ENCODE peak calls at places on chromosomes 5 and 9, in six cellular contexts. H is spleen, W is HCT116, C is body of pancreas, U is tibial nerve, E is transverse colon. P is an unnamed sample.

GRCh38 chr9:32525506-32525905 is 490 bp downstream of the RIGI start:
- DNase-seq in C (peak; percentile 10), E (no peak), W (no peak), U (no peak), H (no peak), P (no peak)

GRCh38 chr5:32842798-32843531 is 131.8 kb downstream of the NPR3 start:
- DNase-seq in W (no peak), U (no peak), C (no peak), E (peak; percentile 71), H (no peak), P (peak; percentile 33)

GRCh38 chr9:83307051-83307724 is 231.0 kb downstream of the FRMD3 start:
- DNase-seq in C (no peak), U (no peak), E (no peak), H (no peak), W (no peak), P (no peak)

GRCh38 chr9:80410106-80410505 is 838.3 kb downstream of the TLE4 start:
- DNase-seq in C (peak; percentile 20), U (no peak), H (no peak), E (no peak), W (no peak), P (peak; percentile 80)

GRCh38 chr9:77251050-77251449 is 73.7 kb downstream of the VPS13A start:
- DNase-seq in E (no peak), W (no peak), U (no peak), H (no peak), C (no peak), P (no peak)

GRCh38 chr5:178115136-178115834 is 2.0 kb downstream of the N4BP3 start:
- DNase-seq in E (no peak), H (no peak), W (no peak), C (no peak), U (no peak), P (no peak)

GRCh38 chr9:69168709-69169217 is 5.3 kb upstream of the TJP2 start:
- DNase-seq in C (peak; percentile 49), H (peak; percentile 76), U (no peak), E (peak; percentile 58), W (no peak), P (peak; percentile 81)

GRCh38 chr9:126275386-126276001 is 51.1 kb upstream of the MVB12B start:
- DNase-seq in W (no peak), C (peak; percentile 9), U (no peak), H (no peak), E (no peak), P (peak; percentile 14)

GRCh38 chr9:82546131-82546530 is 516.8 kb downstream of the RASEF start:
- DNase-seq in C (no peak), H (no peak), E (no peak), U (no peak), W (no peak), P (no peak)

GRCh38 chr5:92923885-92924284 is 657.1 kb downstream of the NR2F1-AS1 start:
- DNase-seq in C (no peak), W (no peak), H (no peak), E (no peak), U (no peak), P (no peak)

GRCh38 chr5:61637566-61637965 is 305.5 kb downstream of the ZSWIM6 start:
- DNase-seq in U (no peak), E (no peak), C (no peak), W (no peak), H (no peak), P (no peak)

GRCh38 chr5:140351609-140352334 is 5.4 kb upstream of the HBEGF start:
- DNase-seq in W (peak; percentile 61), E (peak; percentile 46), C (peak; percentile 76), U (no peak), H (no peak), P (peak; percentile 27)

GRCh38 chr9:98109052-98109451 is 10.0 kb downstream of the TRIM14 start:
- DNase-seq in H (peak; percentile 76), U (no peak), E (no peak), W (no peak), C (no peak), P (no peak)

GRCh38 chr5:31854181-31854624 is 215.3 kb downstream of the PDZD2 start:
- DNase-seq in W (no peak), H (no peak), E (no peak), C (peak; percentile 13), U (no peak), P (peak; percentile 5)

GRCh38 chr9:82206946-82207345 is 218.4 kb downstream of the SPATA31D1 start:
- DNase-seq in H (no peak), U (no peak), C (no peak), W (no peak), E (no peak), P (no peak)

GRCh38 chr5:63053019-63053638 is 474.5 kb downstream of the LRRC70 start:
- DNase-seq in U (no peak), C (peak; percentile 86), W (no peak), H (no peak), E (no peak), P (peak; percentile 32)

GRCh38 chr9:134535171-134535570 is 106.4 kb upstream of the COL5A1 start:
- DNase-seq in E (no peak), U (no peak), H (peak; percentile 27), C (no peak), W (no peak), P (no peak)

GRCh38 chr9:4020747-4021296 is 279.0 kb downstream of the GLIS3 start:
- DNase-seq in C (no peak), U (no peak), E (no peak), H (no peak), W (no peak), P (no peak)

GRCh38 chr5:149702953-149703646 is 27.0 kb upstream of the PPARGC1B start:
- DNase-seq in W (no peak), U (no peak), C (no peak), H (no peak), E (no peak), P (no peak)

GRCh38 chr9:131824175-131824594 is 84.3 kb upstream of the RAPGEF1 start:
- DNase-seq in C (no peak), U (no peak), H (no peak), E (no peak), W (no peak), P (no peak)
- H3K27me3 ChIP-seq in C (no peaks in the 10 kb centered on the region), U (no peaks in the 10 kb centered on the region), H (peaks cover 56% of the 10 kb centered on the region), E (peaks cover 23% of the 10 kb centered on the region), W (no peaks in the 10 kb centered on the region), P (no peaks in the 10 kb centered on the region)

GRCh38 chr5:95743248-95743647 is 12.1 kb downstream of the RHOBTB3 start:
- DNase-seq in W (no peak), U (no peak), H (no peak), C (no peak), E (no peak), P (no peak)
- TF ChIP-seq POLR2A in W (no peak), U (no peak), H (no peak), C (no peak), E (no peak), P (no peak)

GRCh38 chr9:95450171-95451107 is 66.3 kb downstream of the PTCH1 start:
- DNase-seq in U (no peak), W (no peak), H (no peak), E (no peak), C (no peak), P (no peak)
- H3K4me3 ChIP-seq in U (no peak overlapping the region), W (no peak overlapping the region), H (no peak overlapping the region), E (no peak overlapping the region), C (no peak overlapping the region), P (no peak overlapping the region)

GRCh38 chr5:136132087-136132486 is 558 bp upstream of the SMAD5 start:
- DNase-seq in H (peak; percentile 78), W (no peak), E (peak; percentile 23), U (no peak), C (no peak), P (peak; percentile 20)
- H3K27me3 ChIP-seq in H (no peaks in the 10 kb centered on the region), W (peaks cover 7% of the 10 kb centered on the region), E (no peaks in the 10 kb centered on the region), U (no peaks in the 10 kb centered on the region), C (no peaks in the 10 kb centered on the region), P (no peaks in the 10 kb centered on the region)

GRCh38 chr9:124134526-124134925 is 123.0 kb downstream of the LHX2 start:
- DNase-seq in U (no peak), E (no peak), W (no peak), H (no peak), C (no peak), P (no peak)
- TF ChIP-seq POLR2A in U (no peak), E (no peak), W (no peak), H (no peak), C (no peak), P (no peak)

GRCh38 chr5:154474267-154474956 is 3.6 kb downstream of the HAND1 start:
- DNase-seq in U (no peak), W (no peak), H (no peak), E (no peak), C (no peak), P (no peak)

GRCh38 chr5:154474957-154475334 is 3.1 kb downstream of the HAND1 start:
- DNase-seq in E (no peak), U (no peak), H (no peak), W (no peak), C (no peak), P (no peak)

GRCh38 chr5:154476343-154477213 is 1.4 kb downstream of the HAND1 start:
- DNase-seq in U (no peak), C (no peak), H (no peak), W (no peak), E (no peak), P (no peak)

GRCh38 chr5:154477382-154478223 is 424 bp downstream of the HAND1 start:
- DNase-seq in E (no peak), U (no peak), H (no peak), W (no peak), C (no peak), P (no peak)

DNA sequence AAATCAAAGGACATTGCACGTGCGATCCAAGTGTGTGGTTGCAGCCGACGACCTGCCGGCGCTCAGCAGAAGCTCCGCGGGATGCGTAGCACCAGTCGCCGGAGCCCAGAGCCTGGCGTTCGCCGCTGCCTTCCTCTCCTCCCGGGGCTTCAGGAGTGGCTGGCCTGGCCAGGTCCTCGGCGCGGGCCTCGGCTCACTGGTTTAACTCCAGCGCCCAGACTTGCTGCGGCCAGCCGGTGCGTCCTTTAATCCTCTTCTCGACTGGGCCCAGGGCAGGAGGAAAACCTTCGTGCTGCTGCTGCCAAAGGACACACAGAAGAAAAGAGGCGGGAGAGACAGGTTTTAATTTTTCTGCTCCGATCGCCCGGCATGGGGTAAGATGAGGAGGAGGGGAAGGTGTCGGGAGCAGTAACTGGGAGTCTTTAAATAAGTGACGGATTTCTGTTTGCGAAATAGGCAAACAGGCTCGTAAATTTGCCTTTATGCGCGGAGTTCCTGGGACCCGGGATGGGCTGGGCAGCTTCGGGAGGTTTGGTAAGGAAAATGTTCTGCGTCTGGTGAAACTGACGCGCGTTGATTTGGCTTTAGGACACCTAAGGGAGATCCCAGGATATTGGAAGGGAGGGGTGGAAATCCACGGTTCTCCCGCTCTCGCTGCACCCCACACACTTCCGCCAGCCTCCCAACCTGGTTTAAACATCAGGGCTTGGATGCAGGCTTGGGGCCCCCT is 2.2 kb downstream of the HAND1 start:
- DNase-seq in U (no peak), H (no peak), E (no peak), C (no peak), W (no peak), P (peak; percentile 24)
- H3K4me3 ChIP-seq in U (no peak overlapping the region), H (no peak overlapping the region), E (peak overlapping the region; percentile 32), C (no peak overlapping the region), W (no peak overlapping the region), P (no peak overlapping the region)

P was measured in thyroid gland.